ENCODE peak calls at places on chromosomes 3 and 15, in four cellular contexts. J, F, O and T are unnamed samples.

GRCh38 chr15:101112336-101113113 is 139.3 kb downstream of the CHSY1 start:
- DNase-seq in J (peak; percentile 37), F (no peak), O (no peak), T (no peak)

GRCh38 chr3:187360523-187361060 is 7.6 kb upstream of the RTP4 start:
- DNase-seq in J (no peak), F (no peak), O (no peak), T (no peak)

GRCh38 chr15:25933456-25934158 is 70.5 kb upstream of the ATP10A start:
- DNase-seq in J (peak; percentile 56), F (peak; percentile 68), O (peak; percentile 33), T (peak; percentile 45)

GRCh38 chr3:102400142-102400541 is 34.7 kb upstream of the ZPLD1 start:
- DNase-seq in J (no peak), F (no peak), O (no peak), T (no peak)

GRCh38 chr3:56930706-56931105 is 129.0 kb upstream of the ARHGEF3 start:
- DNase-seq in J (no peak), F (no peak), O (no peak), T (no peak)

GRCh38 chr3:61985020-61985419 is 388.3 kb downstream of the FEZF2 start:
- DNase-seq in J (no peak), F (peak; percentile 46), O (no peak), T (peak; percentile 26)

GRCh38 chr15:88204584-88204983 is 52.0 kb downstream of the NTRK3 start:
- DNase-seq in J (no peak), F (no peak), O (no peak), T (no peak)

GRCh38 chr15:85810075-85810474 is 15.3 kb upstream of the KLHL25 start:
- DNase-seq in J (no peak), F (no peak), O (no peak), T (no peak)

GRCh38 chr15:48025118-48025517 is 95.7 kb upstream of the SLC24A5 start:
- DNase-seq in J (peak; percentile 47), F (no peak), O (no peak), T (no peak)

GRCh38 chr3:138254199-138254598 is 67.1 kb downstream of the ARMC8 start:
- DNase-seq in J (no peak), F (no peak), O (no peak), T (no peak)

GRCh38 chr3:194201953-194202666 is 66.2 kb downstream of the HES1 start:
- DNase-seq in J (no peak), F (no peak), O (no peak), T (no peak)